ENCODE peak calls at places on chromosomes 3 and 15, in five cellular contexts. One of them, this sample, is unnamed.

GRCh38 chr3:159170436-159171003 is 368.7 kb downstream of the MFSD1 start:
- DNase-seq in AG04450: no peak
- DNase-seq in RWPE2: no peak
- DNase-seq in fibroblast of lung: no peak
- DNase-seq in OCI-LY7: no peak
- DNase-seq in this sample: no peak

GRCh38 chr3:25339220-25339619 is 88.8 kb upstream of the RARB start:
- DNase-seq in AG04450: no peak
- DNase-seq in RWPE2: no peak
- DNase-seq in fibroblast of lung: no peak
- DNase-seq in OCI-LY7: no peak
- DNase-seq in this sample: no peak

GRCh38 chr15:91338763-91339162 is 238.7 kb downstream of the SV2B start:
- DNase-seq in AG04450: no peak
- DNase-seq in RWPE2: no peak
- DNase-seq in fibroblast of lung: peak
- DNase-seq in OCI-LY7: no peak
- DNase-seq in this sample: peak

GRCh38 chr3:46523556-46523955 is 25.8 kb downstream of the RTP3 start:
- DNase-seq in AG04450: no peak
- DNase-seq in RWPE2: no peak
- DNase-seq in fibroblast of lung: no peak
- DNase-seq in OCI-LY7: no peak
- DNase-seq in this sample: no peak

GRCh38 chr15:49646891-49647290 is 26.0 kb downstream of the DTWD1 start:
- DNase-seq in AG04450: no peak
- DNase-seq in RWPE2: no peak
- DNase-seq in fibroblast of lung: no peak
- DNase-seq in OCI-LY7: no peak
- DNase-seq in this sample: no peak

GRCh38 chr3:87625911-87626310 is 349.5 kb upstream of the POU1F1 start:
- DNase-seq in AG04450: no peak
- DNase-seq in RWPE2: no peak
- DNase-seq in fibroblast of lung: no peak
- DNase-seq in OCI-LY7: no peak
- DNase-seq in this sample: no peak

GRCh38 chr3:16177962-16178627 is 3.6 kb downstream of the GALNT15 start:
- DNase-seq in AG04450: peak
- DNase-seq in RWPE2: no peak
- DNase-seq in fibroblast of lung: peak
- DNase-seq in OCI-LY7: peak
- DNase-seq in this sample: no peak

GRCh38 chr3:136414476-136414875 is 164.3 kb downstream of the PCCB start:
- DNase-seq in AG04450: no peak
- DNase-seq in RWPE2: no peak
- DNase-seq in fibroblast of lung: no peak
- DNase-seq in OCI-LY7: no peak
- DNase-seq in this sample: no peak

GRCh38 chr3:156483961-156484787 is 70.7 kb downstream of the SSR3 start:
- DNase-seq in AG04450: no peak
- DNase-seq in RWPE2: no peak
- DNase-seq in fibroblast of lung: peak
- DNase-seq in OCI-LY7: peak
- DNase-seq in this sample: peak

GRCh38 chr3:63048365-63048764 is 173.1 kb upstream of the CADPS start:
- DNase-seq in AG04450: no peak
- DNase-seq in RWPE2: no peak
- DNase-seq in fibroblast of lung: no peak
- DNase-seq in OCI-LY7: no peak
- DNase-seq in this sample: no peak

GRCh38 chr3:126956866-126957650 is 25.9 kb upstream of the PLXNA1 start:
- DNase-seq in AG04450: no peak
- DNase-seq in RWPE2: peak
- DNase-seq in fibroblast of lung: no peak
- DNase-seq in OCI-LY7: no peak
- DNase-seq in this sample: no peak

GRCh38 chr15:83830381-83830780 is 176.5 kb downstream of the ADAMTSL3 start:
- DNase-seq in AG04450: no peak
- DNase-seq in RWPE2: no peak
- DNase-seq in fibroblast of lung: no peak
- DNase-seq in OCI-LY7: no peak
- DNase-seq in this sample: no peak

GRCh38 chr15:82585072-82585471 is 44.8 kb upstream of the RPS17 start:
- DNase-seq in AG04450: no peak
- DNase-seq in RWPE2: no peak
- DNase-seq in fibroblast of lung: peak
- DNase-seq in OCI-LY7: no peak
- DNase-seq in this sample: peak

GRCh38 chr3:64932666-64933342 is 245.0 kb upstream of the ADAMTS9 start:
- DNase-seq in AG04450: no peak
- DNase-seq in RWPE2: no peak
- DNase-seq in fibroblast of lung: no peak
- DNase-seq in OCI-LY7: no peak
- DNase-seq in this sample: no peak

GRCh38 chr3:47482411-47482810 is 6.7 kb upstream of the SCAP start:
- DNase-seq in AG04450: no peak
- DNase-seq in RWPE2: no peak
- DNase-seq in fibroblast of lung: no peak
- DNase-seq in OCI-LY7: no peak
- DNase-seq in this sample: no peak

GRCh38 chr15:87764461-87765236 is 491.9 kb downstream of the NTRK3 start:
- DNase-seq in AG04450: peak
- DNase-seq in RWPE2: no peak
- DNase-seq in fibroblast of lung: no peak
- DNase-seq in OCI-LY7: no peak
- DNase-seq in this sample: peak

GRCh38 chr3:24202071-24202470 is 257.0 kb downstream of the NR1D2 start:
- DNase-seq in AG04450: no peak
- DNase-seq in RWPE2: no peak
- DNase-seq in fibroblast of lung: no peak
- DNase-seq in OCI-LY7: no peak
- DNase-seq in this sample: no peak

GRCh38 chr15:56917652-56918045 is 795 bp upstream of the TCF12 start:
- DNase-seq in AG04450: no peak
- DNase-seq in RWPE2: no peak
- DNase-seq in fibroblast of lung: no peak
- DNase-seq in OCI-LY7: peak
- DNase-seq in this sample: no peak

GRCh38 chr3:73405853-73406252 is 218.9 kb downstream of the PDZRN3 start:
- DNase-seq in AG04450: no peak
- DNase-seq in RWPE2: no peak
- DNase-seq in fibroblast of lung: peak
- DNase-seq in OCI-LY7: no peak
- DNase-seq in this sample: no peak

GRCh38 chr3:98741121-98741716 is 21.9 kb upstream of the ST3GAL6 start:
- DNase-seq in AG04450: no peak
- DNase-seq in RWPE2: no peak
- DNase-seq in fibroblast of lung: peak
- DNase-seq in OCI-LY7: no peak
- DNase-seq in this sample: no peak

GRCh38 chr15:51312754-51313390 is 25.5 kb downstream of the CYP19A1 start:
- DNase-seq in AG04450: no peak
- DNase-seq in RWPE2: no peak
- DNase-seq in fibroblast of lung: no peak
- DNase-seq in OCI-LY7: no peak
- DNase-seq in this sample: no peak

GRCh38 chr15:82100116-82100795 is 54.4 kb upstream of the MEX3B start:
- DNase-seq in AG04450: no peak
- DNase-seq in RWPE2: no peak
- DNase-seq in fibroblast of lung: peak
- DNase-seq in OCI-LY7: no peak
- DNase-seq in this sample: no peak

GRCh38 chr3:21290557-21290956 is 460.5 kb downstream of the ZNF385D start:
- DNase-seq in AG04450: no peak
- DNase-seq in RWPE2: no peak
- DNase-seq in fibroblast of lung: no peak
- DNase-seq in OCI-LY7: no peak
- DNase-seq in this sample: no peak

GRCh38 chr3:78969483-78969882 is 798.3 kb downstream of the ROBO1 start:
- DNase-seq in AG04450: peak
- DNase-seq in RWPE2: no peak
- DNase-seq in fibroblast of lung: peak
- DNase-seq in OCI-LY7: no peak
- DNase-seq in this sample: no peak

GRCh38 chr15:72168131-72168825 is 29.3 kb downstream of the GRAMD2A start:
- DNase-seq in AG04450: no peak
- DNase-seq in RWPE2: peak
- DNase-seq in fibroblast of lung: peak
- DNase-seq in OCI-LY7: no peak
- DNase-seq in this sample: peak

GRCh38 chr15:60212536-60212935 is 185.2 kb downstream of the ANXA2 start:
- DNase-seq in AG04450: no peak
- DNase-seq in RWPE2: no peak
- DNase-seq in fibroblast of lung: no peak
- DNase-seq in OCI-LY7: no peak
- DNase-seq in this sample: no peak

DNA sequence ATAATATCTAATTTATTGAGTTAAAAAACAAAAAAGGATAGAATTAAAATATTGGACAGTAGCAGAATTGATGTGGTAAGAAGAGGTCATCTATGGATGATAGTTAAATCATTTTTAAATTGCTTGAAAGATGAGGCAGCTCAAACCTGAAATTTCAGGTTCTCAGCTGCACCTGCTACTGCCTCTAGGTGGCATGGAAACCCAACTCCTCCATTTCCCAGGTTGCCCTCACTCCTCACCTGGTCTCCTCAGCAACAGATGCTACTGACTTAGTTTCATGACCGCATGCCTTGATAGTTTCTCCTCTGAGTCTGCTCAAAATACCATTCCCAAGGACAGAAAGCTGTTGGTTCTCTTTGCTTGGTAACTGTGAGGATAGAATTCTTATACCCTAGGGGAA is 148.1 kb downstream of the ABHD5 start:
- DNase-seq in AG04450: no peak
- DNase-seq in RWPE2: no peak
- DNase-seq in fibroblast of lung: no peak
- DNase-seq in OCI-LY7: peak
- DNase-seq in this sample: no peak
- TF ChIP-seq CTCF in AG04450: no peak
- TF ChIP-seq CTCF in RWPE2: peak
- TF ChIP-seq CTCF in fibroblast of lung: no peak
- TF ChIP-seq CTCF in OCI-LY7: peak
- TF ChIP-seq CTCF in this sample: peak

GRCh38 chr3:95612611-95613010 is 1201.8 kb upstream of the EPHA6 start:
- DNase-seq in AG04450: no peak
- DNase-seq in RWPE2: no peak
- DNase-seq in fibroblast of lung: no peak
- DNase-seq in OCI-LY7: no peak
- DNase-seq in this sample: no peak
- H3K4me3 ChIP-seq in AG04450: no peak
- H3K4me3 ChIP-seq in RWPE2: no peak
- H3K4me3 ChIP-seq in fibroblast of lung: no peak
- H3K4me3 ChIP-seq in OCI-LY7: no peak
- H3K4me3 ChIP-seq in this sample: no peak

DNA sequence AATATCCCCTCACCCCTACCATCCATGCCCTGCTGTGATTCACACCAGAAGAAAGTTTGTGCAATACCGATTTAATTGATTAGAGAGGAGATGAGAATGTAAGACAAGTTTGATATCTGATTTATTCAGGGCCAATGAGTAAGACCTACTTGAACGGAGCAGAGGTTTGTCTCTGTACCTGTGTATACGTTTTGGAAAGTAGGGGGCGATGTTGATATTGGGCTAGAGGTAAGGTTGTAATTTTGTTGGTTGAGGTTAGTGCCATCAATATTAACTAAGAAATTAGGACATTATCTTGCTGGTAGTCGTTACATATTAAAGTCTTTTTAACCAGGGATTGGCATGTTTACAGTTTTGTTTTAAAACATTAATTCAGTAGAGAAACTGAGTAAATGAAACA is 20.5 kb downstream of the EAF2 start:
- DNase-seq in AG04450: no peak
- DNase-seq in RWPE2: no peak
- DNase-seq in fibroblast of lung: no peak
- DNase-seq in OCI-LY7: peak
- DNase-seq in this sample: no peak
- TF ChIP-seq CTCF in AG04450: peak
- TF ChIP-seq CTCF in RWPE2: peak
- TF ChIP-seq CTCF in fibroblast of lung: peak
- TF ChIP-seq CTCF in OCI-LY7: peak
- TF ChIP-seq CTCF in this sample: peak

DNA sequence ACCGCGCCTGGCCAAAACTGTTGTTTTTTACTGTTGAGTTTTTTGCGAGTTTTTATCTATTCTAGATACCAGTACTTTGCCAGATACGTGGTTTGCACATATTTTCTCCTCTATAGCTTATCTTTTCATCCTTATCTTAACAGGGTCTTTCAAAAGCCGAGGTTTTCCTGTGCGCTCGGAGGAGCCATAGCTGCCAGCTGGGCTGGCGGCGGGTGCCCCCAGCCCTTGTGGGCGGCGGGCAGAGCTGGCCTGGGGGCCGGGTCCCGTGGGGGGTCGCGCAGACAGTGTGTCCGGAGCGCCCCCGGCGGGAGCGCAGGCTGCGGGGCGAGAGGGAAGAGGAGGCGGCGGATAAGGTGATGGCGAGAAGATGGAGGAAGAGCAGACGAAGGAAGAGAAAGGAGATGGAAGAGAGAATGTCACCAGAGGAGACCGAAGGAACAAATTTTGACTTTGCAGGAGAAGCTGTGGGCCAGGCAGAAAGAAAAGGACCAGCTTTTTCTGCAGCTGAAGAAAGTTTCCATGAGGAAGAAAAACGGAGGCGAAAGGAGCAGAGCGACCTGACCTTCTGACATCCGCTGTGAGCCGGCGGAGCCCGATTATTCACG is 11.0 kb upstream of the EIF4A2 start:
- DNase-seq in AG04450: no peak
- DNase-seq in RWPE2: no peak
- DNase-seq in fibroblast of lung: no peak
- DNase-seq in OCI-LY7: no peak
- DNase-seq in this sample: no peak
- H3K4me3 ChIP-seq in AG04450: peak
- H3K4me3 ChIP-seq in RWPE2: no peak
- H3K4me3 ChIP-seq in fibroblast of lung: peak
- H3K4me3 ChIP-seq in OCI-LY7: peak
- H3K4me3 ChIP-seq in this sample: peak

This sample was measured in retinal pigment epithelial cell.